ENCODE peak calls at places on chromosome 13, in ten cellular contexts. A, Q, M, F, W, Y, T, R, E and Z are unnamed samples. For H3K36me3, the result is how much of the 10 kb centered on the place peaks cover.

GRCh38 chr13:23627419-23627818 is 57.2 kb downstream of the TNFRSF19 start:
- DNase-seq in M (no peak), R (no peak), E (no peak), A (no peak), F (no peak), Q (no peak), Y (no peak), T (no peak), W (no peak), Z (no peak)

GRCh38 chr13:75637101-75637774 is 1.1 kb downstream of the LMO7 start:
- DNase-seq in T (peak), M (no peak), R (no peak), Q (no peak), W (no peak), E (no peak), F (no peak), Y (no peak), A (no peak), Z (no peak)

GRCh38 chr13:79211377-79211776 is 194.7 kb downstream of the RBM26 start:
- DNase-seq in M (no peak), Y (no peak), T (no peak), F (no peak), Q (no peak), E (no peak), W (no peak), R (no peak), A (no peak), Z (no peak)

GRCh38 chr13:35139591-35139990 is 197.5 kb downstream of the NBEA start:
- DNase-seq in M (no peak), W (no peak), T (no peak), R (no peak), F (no peak), A (no peak), E (no peak), Y (no peak), Q (no peak), Z (no peak)

GRCh38 chr13:52644108-52644507 is 1.9 kb downstream of the HNRNPA1L2 start:
- DNase-seq in Q (no peak), A (no peak), E (no peak), T (no peak), M (no peak), F (no peak), R (no peak), W (no peak), Y (no peak), Z (no peak)

GRCh38 chr13:45242070-45242469 is 41.2 kb upstream of the KCTD4 start:
- DNase-seq in M (no peak), E (no peak), F (no peak), R (no peak), T (peak), Y (no peak), W (peak), Q (no peak), A (no peak), Z (no peak)

GRCh38 chr13:47932953-47933687 is 68.0 kb downstream of the SUCLA2 start:
- DNase-seq in T (no peak), Y (no peak), A (no peak), Q (no peak), R (peak), W (no peak), F (no peak), E (no peak), M (no peak), Z (no peak)

GRCh38 chr13:54775501-54776191 is 1747.0 kb downstream of the OLFM4 start:
- DNase-seq in Y (no peak), M (no peak), T (no peak), F (no peak), Q (peak), R (no peak), W (no peak), A (no peak), E (no peak), Z (no peak)

GRCh38 chr13:77034883-77035282 is 7.9 kb upstream of the FBXL3 start:
- DNase-seq in M (no peak), E (no peak), A (no peak), R (no peak), W (no peak), T (no peak), F (no peak), Y (no peak), Q (no peak), Z (no peak)

GRCh38 chr13:23618341-23618740 is 48.1 kb downstream of the TNFRSF19 start:
- DNase-seq in W (no peak), A (no peak), Q (no peak), E (no peak), Y (no peak), F (no peak), T (no peak), M (no peak), R (no peak), Z (no peak)

GRCh38 chr13:48181482-48182145 is 51.4 kb upstream of the ITM2B start:
- DNase-seq in R (no peak), E (no peak), Y (no peak), A (no peak), T (no peak), F (no peak), M (no peak), Q (no peak), W (no peak), Z (no peak)

GRCh38 chr13:113855012-113855921 is 8.6 kb downstream of the GAS6 start:
- DNase-seq in A (no peak), F (no peak), Q (peak), R (no peak), E (no peak), T (no peak), M (peak), W (peak), Y (no peak), Z (no peak)

GRCh38 chr13:41854758-41855157 is 106.2 kb downstream of the VWA8 start:
- DNase-seq in E (no peak), M (no peak), Y (peak), A (no peak), T (no peak), R (no peak), W (no peak), Q (no peak), F (no peak), Z (no peak)

GRCh38 chr13:25085125-25085742 is 10.7 kb upstream of the PABPC3 start:
- DNase-seq in F (no peak), Q (no peak), W (peak), A (no peak), R (peak), E (no peak), Y (peak), T (peak), M (peak), Z (no peak)

GRCh38 chr13:63517376-63517775 is 2101.7 kb upstream of the PCDH20 start:
- DNase-seq in R (no peak), T (no peak), Q (no peak), Y (no peak), E (no peak), W (no peak), F (no peak), A (no peak), M (no peak), Z (no peak)

GRCh38 chr13:96792736-96793444 is 201.4 kb downstream of the OXGR1 start:
- DNase-seq in Q (no peak), W (no peak), T (no peak), E (no peak), R (no peak), M (no peak), Y (no peak), F (no peak), A (no peak), Z (no peak)

GRCh38 chr13:93309886-93310520 is 83.4 kb downstream of the GPC6 start:
- DNase-seq in T (no peak), Y (no peak), A (no peak), W (no peak), Q (no peak), E (no peak), F (no peak), R (peak), M (no peak), Z (no peak)

GRCh38 chr13:101959016-101959415 is 442.8 kb downstream of the FGF14 start:
- DNase-seq in R (no peak), A (no peak), Y (no peak), Q (no peak), E (no peak), M (no peak), F (no peak), T (no peak), W (no peak), Z (no peak)

GRCh38 chr13:20993211-20993610 is 68.2 kb downstream of the LATS2 start:
- DNase-seq in Q (no peak), W (no peak), F (no peak), M (no peak), A (no peak), T (no peak), R (no peak), Y (no peak), E (no peak), Z (no peak)

GRCh38 chr13:48456546-48456945 is 43.6 kb upstream of the LPAR6 start:
- DNase-seq in Q (peak), T (no peak), W (no peak), E (no peak), F (no peak), M (no peak), Y (no peak), A (no peak), R (no peak), Z (no peak)

GRCh38 chr13:89755729-89756492 is 1591.6 kb upstream of the MIR17HG start:
- DNase-seq in F (no peak), E (no peak), Q (no peak), T (no peak), W (no peak), A (no peak), R (no peak), M (no peak), Y (no peak), Z (no peak)

GRCh38 chr13:76832258-76832988 is 53.8 kb downstream of the KCTD12 start:
- DNase-seq in Q (no peak), Y (no peak), W (no peak), E (no peak), A (no peak), M (no peak), R (no peak), F (no peak), T (no peak), Z (no peak)

GRCh38 chr13:97231832-97232201 is 9.7 kb downstream of the MBNL2 start:
- DNase-seq in M (no peak), Q (no peak), E (no peak), R (no peak), T (no peak), F (no peak), A (no peak), W (no peak), Y (no peak), Z (no peak)

GRCh38 chr13:44816701-44817684 is 172.3 kb downstream of the NUFIP1 start:
- DNase-seq in E (no peak), M (no peak), T (no peak), F (no peak), R (no peak), Y (no peak), A (no peak), W (no peak), Q (no peak), Z (no peak)

GRCh38 chr13:54607421-54607820 is 1578.8 kb downstream of the OLFM4 start:
- DNase-seq in Y (no peak), W (no peak), Q (no peak), R (no peak), F (no peak), E (no peak), T (no peak), M (no peak), A (no peak), Z (no peak)

GRCh38 chr13:27296496-27296895 is 25.9 kb downstream of the RASL11A start:
- DNase-seq in W (no peak), Y (no peak), T (no peak), M (no peak), E (no peak), F (no peak), A (no peak), R (no peak), Q (no peak), Z (no peak)

GRCh38 chr13:87259479-87260083 is 411.6 kb upstream of the SLITRK5 start:
- DNase-seq in M (no peak), R (peak), W (no peak), F (no peak), Q (no peak), A (no peak), T (peak), Y (no peak), E (no peak), Z (no peak)

GRCh38 chr13:83355042-83355441 is 527.2 kb downstream of the SLITRK1 start:
- DNase-seq in M (no peak), E (no peak), Q (no peak), A (no peak), R (no peak), F (no peak), T (no peak), W (no peak), Y (no peak), Z (no peak)

GRCh38 chr13:51803018-51803417 is 945 bp downstream of the DHRS12 start:
- DNase-seq in E (peak), A (no peak), M (no peak), F (no peak), Q (no peak), T (peak), Y (no peak), R (no peak), W (no peak), Z (peak)

GRCh38 chr13:41461527-41462124 is 4.3 kb downstream of the RGCC start:
- DNase-seq in A (no peak), Q (no peak), R (no peak), M (no peak), Y (no peak), F (no peak), E (no peak), T (no peak), W (no peak), Z (no peak)

GRCh38 chr13:59743195-59743594 is 420.5 kb downstream of the DIAPH3 start:
- DNase-seq in M (no peak), A (no peak), Y (peak), W (no peak), Q (no peak), E (no peak), F (no peak), R (no peak), T (no peak), Z (no peak)

GRCh38 chr13:72763411-72763810 is 18.3 kb downstream of the DIS3 start:
- DNase-seq in A (no peak), E (no peak), W (no peak), F (no peak), T (no peak), R (no peak), Q (no peak), Y (no peak), M (no peak), Z (no peak)
- H3K36me3 ChIP-seq in A (half or more), E (under half), W (under half), F (under half), T (half or more), R (under half), Q (half or more), Y (half or more), M (half or more), Z (under half)

GRCh38 chr13:31072041-31072440 is 89.7 kb downstream of the HSPH1 start:
- DNase-seq in T (no peak), R (no peak), M (no peak), W (no peak), Y (no peak), A (no peak), E (no peak), Q (no peak), F (no peak), Z (no peak)

GRCh38 chr13:31069808-31070544 is 91.7 kb downstream of the HSPH1 start:
- DNase-seq in F (no peak), Q (no peak), W (no peak), E (no peak), Y (no peak), T (no peak), A (no peak), R (no peak), M (no peak), Z (no peak)

GRCh38 chr13:31074750-31075149 is 87.0 kb downstream of the HSPH1 start:
- DNase-seq in M (no peak), Q (no peak), T (no peak), E (no peak), W (no peak), R (no peak), A (no peak), F (no peak), Y (no peak), Z (no peak)

GRCh38 chr13:31073859-31074718 is 87.6 kb downstream of the HSPH1 start:
- DNase-seq in W (no peak), A (no peak), M (no peak), T (no peak), Q (no peak), Y (no peak), R (no peak), E (no peak), F (no peak), Z (no peak)
- TF ChIP-seq EP300 in W (no peak), A (no peak), M (no peak), T (no peak), Q (no peak), Y (no peak), R (no peak), E (no peak), F (no peak), Z (no peak)

GRCh38 chr13:98456423-98456845 is 120.5 kb downstream of the STK24 start:
- DNase-seq in Q (no peak), T (no peak), R (no peak), M (no peak), W (no peak), A (no peak), E (no peak), F (no peak), Y (no peak), Z (no peak)

GRCh38 chr13:98458431-98458830 is 118.5 kb downstream of the STK24 start:
- DNase-seq in Y (no peak), F (no peak), A (no peak), Q (peak), E (peak), T (no peak), M (no peak), R (no peak), W (no peak), Z (no peak)

GRCh38 chr13:98459171-98459681 is 117.7 kb downstream of the STK24 start:
- DNase-seq in W (no peak), E (peak), F (no peak), T (no peak), Y (no peak), M (no peak), Q (peak), A (no peak), R (no peak), Z (no peak)

GRCh38 chr13:98454389-98454881 is 122.5 kb downstream of the STK24 start:
- DNase-seq in W (no peak), T (no peak), M (no peak), F (no peak), Q (no peak), R (peak), A (no peak), E (no peak), Y (no peak), Z (peak)

DNA sequence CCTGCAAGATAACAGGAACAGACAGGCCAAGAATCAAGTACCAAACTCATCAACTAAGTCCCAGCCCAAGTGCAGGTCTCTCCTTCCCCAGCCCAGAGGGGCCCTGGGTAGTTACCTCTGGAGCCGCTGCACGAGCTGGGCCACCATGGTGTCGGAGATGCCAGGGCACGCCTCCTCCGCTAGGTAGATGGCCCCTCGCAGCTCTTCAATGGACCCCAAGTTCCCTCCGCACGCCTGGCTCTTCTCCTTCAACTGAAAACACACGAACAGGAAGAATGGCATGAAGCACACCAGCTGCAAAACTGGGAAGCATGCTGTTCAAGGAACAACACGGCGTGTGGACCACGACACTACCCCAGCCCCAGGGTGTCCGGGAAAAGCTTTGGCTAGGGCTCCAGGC is 119.9 kb downstream of the STK24 start:
- DNase-seq in Y (no peak), Q (peak), T (no peak), W (no peak), M (no peak), A (no peak), F (no peak), R (no peak), E (no peak), Z (no peak)
- H3K36me3 ChIP-seq in Y (under half), Q (half or more), T (under half), W (under half), M (half or more), A (half or more), F (under half), R (under half), E (under half), Z (under half)

DNA sequence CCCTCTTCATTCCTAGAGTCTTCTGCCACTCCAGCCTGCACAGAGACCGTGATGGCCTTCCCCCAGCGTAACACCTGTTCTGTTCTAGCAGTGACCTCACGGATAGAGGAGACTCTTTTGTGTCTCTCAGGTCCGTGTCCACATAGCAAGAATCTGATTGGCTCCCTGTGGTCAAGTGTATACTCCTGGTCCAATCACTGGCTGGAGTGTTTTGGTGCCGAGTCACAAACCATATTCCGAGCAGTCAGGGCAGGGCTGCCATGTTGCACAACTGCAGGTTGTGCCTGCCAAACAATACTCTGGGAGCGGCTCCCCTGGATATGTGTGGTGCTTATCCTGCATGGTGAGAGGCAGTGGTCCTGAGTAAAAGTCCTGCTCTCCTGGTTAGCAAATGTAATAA is 402.4 kb downstream of the KCNRG start:
- DNase-seq in T (no peak), E (no peak), Q (no peak), M (no peak), R (no peak), F (no peak), A (no peak), W (no peak), Y (no peak), Z (no peak)
- TF ChIP-seq EP300 in T (no peak), E (no peak), Q (no peak), M (no peak), R (no peak), F (no peak), A (no peak), W (no peak), Y (no peak), Z (no peak)

DNA sequence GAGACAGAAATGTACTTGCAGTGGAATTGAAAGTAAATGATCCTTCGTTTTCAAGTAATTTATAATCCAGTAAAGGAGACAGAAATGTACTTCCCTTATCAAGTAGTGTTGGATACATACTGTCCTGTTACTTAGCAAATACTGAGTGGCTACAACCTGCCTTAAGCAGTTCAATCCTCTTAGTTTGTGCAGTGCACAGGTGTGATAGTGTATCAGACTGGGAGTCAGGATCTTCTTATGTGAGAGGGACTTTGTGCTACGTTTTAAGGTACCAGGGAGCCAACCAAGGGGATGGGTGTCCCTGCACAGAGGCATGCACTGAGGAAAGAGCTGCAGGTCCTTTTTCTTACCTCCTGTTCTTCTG is 111.1 kb downstream of the DNAJC3 start:
- DNase-seq in Y (no peak), W (no peak), R (no peak), F (no peak), A (no peak), Q (no peak), E (no peak), M (no peak), T (no peak), Z (no peak)
- H3K36me3 ChIP-seq in Y (half or more), W (under half), R (under half), F (under half), A (under half), Q (under half), E (under half), M (half or more), T (under half), Z (under half)

GRCh38 chr13:111328111-111328802 is 7.8 kb downstream of the TEX29 start:
- DNase-seq in E (no peak), W (no peak), T (no peak), F (no peak), M (no peak), Y (no peak), R (no peak), Q (peak), A (no peak), Z (peak)
- TF ChIP-seq EP300 in E (no peak), W (no peak), T (no peak), F (no peak), M (no peak), Y (no peak), R (no peak), Q (no peak), A (no peak), Z (no peak)

GRCh38 chr13:19991531-19991930 is 33.0 kb downstream of the ZMYM2 start:
- DNase-seq in E (no peak), T (no peak), M (no peak), W (no peak), A (no peak), R (no peak), Y (no peak), Q (no peak), F (no peak), Z (no peak)
- H3K36me3 ChIP-seq in E (under half), T (half or more), M (half or more), W (under half), A (under half), R (under half), Y (under half), Q (under half), F (under half), Z (under half)

DNA sequence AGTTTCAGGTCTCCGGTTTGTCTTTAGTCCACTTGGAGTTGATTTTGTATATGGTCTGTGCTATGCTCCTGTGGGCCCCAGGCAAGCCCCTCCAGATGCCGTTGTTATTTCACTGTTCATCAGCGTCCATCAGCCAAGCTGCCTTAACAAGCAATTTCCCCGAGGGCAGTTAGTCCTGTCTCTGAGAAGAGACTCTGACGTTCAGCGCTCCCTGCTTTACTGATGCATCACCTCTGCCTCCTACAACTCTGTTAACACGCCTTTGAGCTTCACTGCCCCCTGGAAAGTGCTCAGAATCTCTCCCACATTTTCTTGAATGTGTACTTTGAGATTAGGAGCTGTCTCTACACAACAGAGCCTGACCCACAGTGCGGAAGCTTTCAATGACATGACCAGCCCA is 41.8 kb upstream of the UBAC2 start:
- DNase-seq in R (no peak), A (no peak), W (no peak), Y (no peak), Q (no peak), F (no peak), T (no peak), E (no peak), M (no peak), Z (no peak)
- TF ChIP-seq EP300 in R (no peak), A (no peak), W (no peak), Y (no peak), Q (no peak), F (no peak), T (no peak), E (no peak), M (no peak), Z (no peak)

GRCh38 chr13:110417537-110417908 is 110.4 kb downstream of the COL4A2 start:
- DNase-seq in M (no peak), A (no peak), R (no peak), Y (no peak), E (no peak), Q (no peak), T (no peak), W (no peak), F (no peak), Z (no peak)
- H3K36me3 ChIP-seq in M (under half), A (under half), R (under half), Y (under half), E (under half), Q (under half), T (under half), W (under half), F (under half), Z (under half)